ENCODE peak calls at places on chromosomes 16 and 17, in four cellular contexts. N is WTC11; D is GM06990; G is CD8-positive, alpha-beta T cell. E is an unnamed sample.
A peak's percentile ranks its signal among the peaks of the same experiment; 100 is the strongest.

GRCh38 chr16:14003119-14003570 is 68.0 kb upstream of the MRTFB start:
- DNase-seq in N (peak; percentile 69), G (no peak), D (no peak), E (peak; percentile 94)

GRCh38 chr16:4212207-4212933 is 29.5 kb downstream of the SRL start:
- DNase-seq in D (no peak), G (no peak), N (no peak), E (no peak)

GRCh38 chr17:17613708-17614114 is 22.2 kb upstream of the PEMT start:
- DNase-seq in N (peak; percentile 75), G (peak; percentile 42), D (no peak), E (peak; percentile 75)

GRCh38 chr16:85202631-85203461 is 90.6 kb upstream of the CIBAR2 start:
- DNase-seq in N (peak; percentile 57), D (no peak), G (no peak), E (no peak)

GRCh38 chr17:77847211-77848085 is 111.1 kb upstream of the TNRC6C start:
- DNase-seq in D (no peak), G (no peak), N (no peak), E (no peak)

GRCh38 chr17:75263051-75263450 is 1.4 kb downstream of the MRPS7 start:
- DNase-seq in G (no peak), N (no peak), D (no peak), E (no peak)

GRCh38 chr17:75983501-75984181 is 4.6 kb downstream of the TEN1 start:
- DNase-seq in G (no peak), D (no peak), N (peak; percentile 60), E (peak; percentile 55)

GRCh38 chr17:74452841-74453661 is 13.4 kb upstream of the CD300A start:
- DNase-seq in D (no peak), G (peak; percentile 19), N (peak; percentile 36), E (no peak)

GRCh38 chr16:77589071-77589755 is 133.1 kb upstream of the NUDT7 start:
- DNase-seq in G (no peak), D (no peak), N (no peak), E (no peak)

GRCh38 chr16:30660424-30661251 is 2.4 kb downstream of the FBRS start:
- DNase-seq in D (no peak), G (peak; percentile 91), N (no peak), E (peak; percentile 49)

GRCh38 chr16:6857575-6857974 is 475.1 kb upstream of the RBFOX1 start:
- DNase-seq in G (no peak), N (no peak), D (no peak), E (no peak)

GRCh38 chr16:89320717-89321501 is 103.4 kb downstream of the ZNF778 start:
- DNase-seq in D (no peak), N (peak; percentile 74), G (peak; percentile 14), E (peak; percentile 52)

GRCh38 chr16:67651039-67651438 is 6.1 kb downstream of the CARMIL2 start:
- DNase-seq in D (no peak), N (no peak), G (no peak), E (no peak)

GRCh38 chr16:69119536-69119935 is 12.9 kb downstream of the CHTF8 start:
- DNase-seq in N (no peak), G (no peak), D (no peak), E (no peak)

GRCh38 chr16:84357191-84357651 is 11.1 kb upstream of the ATP2C2 start:
- DNase-seq in N (no peak), D (no peak), G (no peak), E (peak; percentile 90)

GRCh38 chr16:80105160-80105559 is 435.6 kb upstream of the DYNLRB2 start:
- DNase-seq in N (no peak), G (no peak), D (no peak), E (peak; percentile 96)

GRCh38 chr16:89982318-89982717 is 33.8 kb downstream of the DEF8 start:
- DNase-seq in D (no peak), G (no peak), N (no peak), E (peak; percentile 90)

GRCh38 chr16:8380311-8380710 is 210.0 kb downstream of the TMEM114 start:
- DNase-seq in G (no peak), D (no peak), N (no peak), E (no peak)

GRCh38 chr17:79616801-79617200 is 6.0 kb upstream of the RBFOX3 start:
- DNase-seq in D (no peak), G (no peak), N (no peak), E (no peak)

GRCh38 chr17:79965806-79966205 is 69.9 kb downstream of the TBC1D16 start:
- DNase-seq in G (no peak), D (no peak), N (no peak), E (no peak)

GRCh38 chr17:179721-180379 is 1.6 kb downstream of the DOC2B start:
- DNase-seq in G (peak; percentile 4), N (peak; percentile 28), D (no peak), E (no peak)

GRCh38 chr17:3033248-3033640 is 30.2 kb downstream of the OR1D5 start:
- DNase-seq in N (no peak), G (no peak), D (no peak), E (no peak)

GRCh38 chr17:82937411-82938371 is 97.9 kb upstream of the ZNF750 start:
- DNase-seq in D (no peak), N (peak; percentile 21), G (no peak), E (no peak)

GRCh38 chr17:80104321-80104955 is 3.1 kb downstream of the GAA start:
- DNase-seq in N (no peak), D (no peak), G (no peak), E (peak; percentile 36)

GRCh38 chr16:50293041-50293783 is 26.9 kb downstream of the ADCY7 start:
- DNase-seq in D (no peak), G (no peak), N (no peak), E (no peak)

GRCh38 chr16:10501016-10501607 is 79.3 kb downstream of the EMP2 start:
- DNase-seq in G (no peak), N (no peak), D (peak; percentile 29), E (no peak)

GRCh38 chr17:52824542-52824941 is 666.0 kb upstream of the CA10 start:
- DNase-seq in G (no peak), N (no peak), D (no peak), E (no peak)

GRCh38 chr17:1612400-1612799 is 16.2 kb downstream of the SLC43A2 start:
- DNase-seq in N (no peak), D (no peak), G (no peak), E (no peak)

GRCh38 chr17:1621273-1621954 is 7.2 kb downstream of the SLC43A2 start:
- DNase-seq in G (no peak), N (no peak), D (no peak), E (no peak)

GRCh38 chr17:1620486-1620885 is 8.1 kb downstream of the SLC43A2 start:
- DNase-seq in D (no peak), G (no peak), N (no peak), E (no peak)

GRCh38 chr17:1623057-1623456 is 5.6 kb downstream of the SLC43A2 start:
- DNase-seq in D (no peak), N (no peak), G (no peak), E (no peak)

GRCh38 chr17:1617620-1618174 is 10.9 kb downstream of the SLC43A2 start:
- DNase-seq in N (no peak), D (no peak), G (no peak), E (peak; percentile 81)
- TF ChIP-seq CTCF in N (no peak), D (no peak), G (no peak), E (no peak)

DNA sequence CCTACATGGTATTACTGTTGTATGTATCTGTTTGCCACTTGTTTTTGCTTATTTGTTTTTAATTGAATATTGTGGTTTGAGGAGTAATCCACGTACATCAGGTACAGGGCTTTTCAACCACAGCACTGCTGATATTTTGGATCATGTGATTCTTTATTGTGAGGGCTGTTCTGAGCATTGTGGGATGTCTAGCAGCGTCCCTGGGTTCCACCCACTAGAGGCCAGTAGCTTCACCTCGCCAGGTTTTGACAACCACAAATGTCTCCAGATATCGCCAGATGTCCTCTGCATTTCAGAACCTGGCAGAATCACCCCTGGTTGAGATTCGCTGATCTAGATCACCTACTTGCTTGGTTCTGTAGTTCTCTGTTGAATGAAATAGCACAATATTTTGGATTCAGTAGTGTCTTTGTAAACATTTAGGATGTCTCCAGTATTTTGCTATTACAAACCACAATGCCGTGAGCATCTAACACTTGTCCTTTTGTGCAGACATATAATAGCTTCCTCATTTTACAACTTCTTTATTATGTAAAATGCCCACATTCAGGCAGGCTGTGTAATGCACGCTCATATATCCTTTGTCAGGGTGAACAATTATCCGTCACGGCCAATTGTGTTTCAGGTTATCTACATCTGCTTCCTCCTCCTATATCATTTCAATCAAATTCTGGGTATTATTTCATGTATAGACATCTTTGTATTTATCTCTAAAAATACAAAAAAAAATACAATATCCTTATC is 380.3 kb downstream of the SNX29 start:
- DNase-seq in D (no peak), N (no peak), G (no peak), E (no peak)
- TF ChIP-seq CTCF in D (no peak), N (no peak), G (no peak), E (no peak)

GRCh38 chr16:72848045-72848410 is 199.9 kb downstream of the ZFHX3 start:
- DNase-seq in N (no peak), D (no peak), G (no peak), E (no peak)

GRCh38 chr16:72850863-72851262 is 197.1 kb downstream of the ZFHX3 start:
- DNase-seq in D (no peak), G (no peak), N (no peak), E (no peak)

GRCh38 chr16:72847187-72848044 is 200.5 kb downstream of the ZFHX3 start:
- DNase-seq in N (peak; percentile 55), D (no peak), G (no peak), E (peak; percentile 33)

GRCh38 chr16:72850021-72850420 is 197.9 kb downstream of the ZFHX3 start:
- DNase-seq in G (no peak), D (no peak), N (no peak), E (no peak)

DNA sequence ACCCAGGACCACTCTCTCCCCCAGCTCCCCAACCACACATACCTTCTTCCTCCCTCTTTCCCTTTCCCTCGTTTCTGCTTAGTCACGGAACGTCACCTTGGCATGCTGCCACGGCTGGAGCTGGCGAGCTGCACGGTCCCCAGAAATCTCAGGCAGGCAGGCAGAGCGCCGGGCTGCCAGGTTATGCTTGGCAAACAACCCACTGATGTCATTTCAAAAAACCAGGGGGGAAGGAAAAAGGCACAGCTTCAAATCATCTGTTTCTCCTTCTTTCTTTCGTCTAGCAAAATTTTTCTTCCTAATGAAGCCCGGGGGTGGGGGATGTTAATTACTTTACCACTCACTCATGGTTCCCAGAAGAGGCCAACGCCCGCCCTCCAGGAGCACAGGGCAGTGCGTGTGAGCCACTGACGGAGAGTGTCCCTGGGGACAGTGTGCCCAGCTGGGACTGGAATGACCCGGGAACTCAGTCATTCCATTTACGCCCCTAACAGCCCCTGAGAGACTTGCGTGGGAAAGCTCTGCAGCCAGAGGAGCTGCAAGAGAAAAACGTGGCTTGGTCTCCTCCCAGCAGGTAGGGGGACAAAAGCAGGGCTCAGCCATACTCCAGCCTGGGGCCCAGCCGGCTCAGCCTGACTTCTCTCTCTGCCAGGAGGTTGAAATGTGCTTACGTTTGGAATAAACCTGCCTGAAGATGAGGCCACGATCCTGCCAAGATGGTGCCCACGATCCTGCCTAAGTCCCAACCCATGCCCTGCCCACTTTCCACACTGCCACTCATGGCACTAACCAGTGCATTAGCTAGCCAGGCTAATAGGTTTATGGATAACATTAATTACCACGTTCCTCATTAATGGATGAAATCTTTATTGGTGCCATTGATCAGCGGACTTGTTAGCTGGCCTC is 198.9 kb downstream of the ZFHX3 start:
- DNase-seq in N (no peak), G (no peak), D (no peak), E (peak; percentile 85)
- TF ChIP-seq CTCF in N (no peak), G (no peak), D (no peak), E (no peak)

GRCh38 chr16:1154291-1154886 is 1.5 kb downstream of the CACNA1H start:
- DNase-seq in D (no peak), N (peak; percentile 37), G (no peak), E (no peak)

GRCh38 chr16:1152123-1152638 is 725 bp upstream of the CACNA1H start:
- DNase-seq in G (peak; percentile 70), N (peak; percentile 54), D (peak; percentile 21), E (no peak)

GRCh38 chr16:1153480-1154160 is 714 bp downstream of the CACNA1H start:
- DNase-seq in N (no peak), D (no peak), G (no peak), E (no peak)

GRCh38 chr16:1151424-1152122 is 1.3 kb upstream of the CACNA1H start:
- DNase-seq in D (no peak), G (no peak), N (no peak), E (no peak)

GRCh38 chr16:1152651-1153259 is at the start of gene CACNA1H:
- DNase-seq in D (no peak), G (peak; percentile 71), N (peak; percentile 63), E (no peak)
- TF ChIP-seq CTCF in D (no peak), G (peak; percentile 44), N (peak; percentile 23), E (no peak)

E was measured in epithelial cell of esophagus.